ENCODE peak calls at places on chromosomes 3 and 15, in ten cellular contexts. D is A549; P is fibroblast of the conjunctiva; Y is GM20000; U is Ammon's horn; O is PC-9; H is fibroblast of mammary gland; W is AG08396; S is activated naive CD4-positive, alpha-beta T cell; Q is activated naive CD8-positive, alpha-beta T cell treated with anti-CD3 and anti-CD28 coated beads, Interleukin-2, amount 50 U/mL, for 24 hours. K is an unnamed sample.
A peak's percentile ranks its signal among the peaks of the same experiment; 100 is the strongest.

GRCh38 chr3:134377896-134378295 is 3.6 kb upstream of the AMOTL2 start:
- DNase-seq in D (no peak), P (no peak), Y (no peak), U (no peak), O (no peak), H (no peak), W (no peak), S (no peak), Q (no peak), K (no peak)

GRCh38 chr3:147493666-147494065 is 84.5 kb downstream of the ZIC1 start:
- DNase-seq in D (no peak), P (no peak), Y (no peak), U (no peak), O (no peak), H (no peak), W (no peak), S (no peak), Q (no peak), K (no peak)

GRCh38 chr3:136171097-136171542 is 25.0 kb downstream of the MSL2 start:
- DNase-seq in D (no peak), P (no peak), Y (no peak), U (no peak), O (no peak), H (no peak), W (no peak), S (no peak), Q (no peak), K (no peak)

GRCh38 chr3:66617351-66617750 is 116.5 kb upstream of the LRIG1 start:
- DNase-seq in D (no peak), P (no peak), Y (no peak), U (no peak), O (no peak), H (no peak), W (no peak), S (no peak), Q (no peak), K (no peak)

GRCh38 chr15:53559364-53560253 is 199.9 kb downstream of the WDR72 start:
- DNase-seq in D (peak; percentile 9), P (no peak), Y (no peak), U (no peak), O (no peak), H (no peak), W (no peak), S (no peak), Q (no peak), K (no peak)

GRCh38 chr3:186882881-186883685 is 40.6 kb downstream of the ADIPOQ start:
- DNase-seq in D (peak; percentile 61), P (peak; percentile 60), Y (no peak), U (no peak), O (peak; percentile 65), H (peak; percentile 86), W (peak; percentile 43), S (no peak), Q (peak; percentile 60), K (peak; percentile 85)

GRCh38 chr15:71752604-71753289 is 57.6 kb upstream of the NR2E3 start:
- DNase-seq in D (peak; percentile 97), P (peak; percentile 87), Y (peak; percentile 54), U (no peak), O (no peak), H (peak; percentile 98), W (peak; percentile 90), S (no peak), Q (no peak), K (peak; percentile 70)

GRCh38 chr3:10352146-10352911 is 31.4 kb upstream of the SEC13 start:
- DNase-seq in D (peak; percentile 62), P (no peak), Y (no peak), U (no peak), O (no peak), H (peak; percentile 77), W (peak; percentile 83), S (no peak), Q (no peak), K (no peak)

GRCh38 chr15:63481105-63481810 is 23.1 kb upstream of the USP3 start:
- DNase-seq in D (peak; percentile 57), P (no peak), Y (no peak), U (no peak), O (peak; percentile 82), H (peak; percentile 68), W (no peak), S (no peak), Q (no peak), K (no peak)

GRCh38 chr3:99866167-99866810 is 48.6 kb downstream of the CMSS1 start:
- DNase-seq in D (no peak), P (no peak), Y (no peak), U (no peak), O (no peak), H (peak; percentile 89), W (peak; percentile 32), S (no peak), Q (peak; percentile 7), K (no peak)

GRCh38 chr3:48715179-48715800 is 1.7 kb downstream of the IP6K2 start:
- DNase-seq in D (peak; percentile 30), P (peak; percentile 36), Y (no peak), U (peak; percentile 68), O (peak; percentile 37), H (peak; percentile 56), W (no peak), S (no peak), Q (no peak), K (peak; percentile 61)

GRCh38 chr15:70833897-70834765 is 19.8 kb downstream of the LARP6 start:
- DNase-seq in D (peak; percentile 73), P (peak; percentile 74), Y (no peak), U (no peak), O (peak; percentile 81), H (peak; percentile 60), W (peak; percentile 64), S (no peak), Q (no peak), K (no peak)

GRCh38 chr15:100601158-100601557 is 826 bp downstream of the LINS1 start:
- DNase-seq in D (no peak), P (no peak), Y (no peak), U (peak; percentile 15), O (no peak), H (peak; percentile 37), W (no peak), S (no peak), Q (peak; percentile 58), K (no peak)

GRCh38 chr3:44981220-44981619 is 5.2 kb downstream of the EXOSC7 start:
- DNase-seq in D (no peak), P (no peak), Y (no peak), U (no peak), O (peak; percentile 88), H (peak; percentile 24), W (no peak), S (no peak), Q (no peak), K (peak; percentile 56)

GRCh38 chr3:168671091-168671490 is 575.4 kb upstream of the GOLIM4 start:
- DNase-seq in D (no peak), P (no peak), Y (no peak), U (no peak), O (no peak), H (no peak), W (no peak), S (no peak), Q (no peak), K (no peak)

GRCh38 chr3:48852151-48852550 is 4.5 kb upstream of the PRKAR2A start:
- DNase-seq in D (no peak), P (no peak), Y (no peak), U (no peak), O (no peak), H (no peak), W (no peak), S (no peak), Q (no peak), K (no peak)

GRCh38 chr15:51801391-51801835 is 28.0 kb upstream of the TMOD3 start:
- DNase-seq in D (peak; percentile 69), P (no peak), Y (peak; percentile 15), U (peak; percentile 41), O (no peak), H (peak; percentile 31), W (no peak), S (no peak), Q (peak; percentile 7), K (peak; percentile 71)

GRCh38 chr3:195909645-195910498 is 1.5 kb upstream of the TNK2 start:
- DNase-seq in D (peak; percentile 66), P (no peak), Y (peak; percentile 99), U (peak; percentile 91), O (peak; percentile 58), H (peak; percentile 54), W (peak; percentile 97), S (peak; percentile 87), Q (peak; percentile 89), K (peak; percentile 76)

GRCh38 chr15:29522373-29523276 is 253.0 kb upstream of the NSMCE3 start:
- DNase-seq in D (peak; percentile 64), P (no peak), Y (no peak), U (no peak), O (no peak), H (no peak), W (no peak), S (no peak), Q (no peak), K (no peak)

GRCh38 chr3:32969656-32970055 is 18.2 kb downstream of the CCR4 start:
- DNase-seq in D (peak; percentile 54), P (no peak), Y (no peak), U (no peak), O (peak; percentile 42), H (peak; percentile 36), W (peak; percentile 26), S (no peak), Q (no peak), K (no peak)

GRCh38 chr3:127787556-127787955 is 34.8 kb downstream of the MGLL start:
- DNase-seq in D (no peak), P (no peak), Y (no peak), U (no peak), O (no peak), H (no peak), W (no peak), S (no peak), Q (no peak), K (no peak)

GRCh38 chr15:70195808-70196304 is 98.1 kb upstream of the TLE3 start:
- DNase-seq in D (peak; percentile 20), P (peak; percentile 42), Y (no peak), U (peak; percentile 79), O (peak; percentile 61), H (peak; percentile 88), W (peak; percentile 92), S (no peak), Q (no peak), K (peak; percentile 80)

GRCh38 chr3:144028798-144029411 is 57.3 kb downstream of the DIPK2A start:
- DNase-seq in D (no peak), P (no peak), Y (peak; percentile 39), U (peak; percentile 49), O (no peak), H (no peak), W (no peak), S (no peak), Q (no peak), K (peak; percentile 6)

GRCh38 chr3:119350114-119350513 is 55.9 kb downstream of the ARHGAP31 start:
- DNase-seq in D (no peak), P (no peak), Y (no peak), U (no peak), O (no peak), H (no peak), W (no peak), S (no peak), Q (no peak), K (no peak)